ENCODE peak calls at places on chromosomes 6 and 20, in eight cellular contexts. One of them, this sample, is unnamed.

GRCh38 chr20:54643761-54644160 is 168.4 kb downstream of the DOK5 start:
- DNase-seq in ovary: peak; percentile 26
- DNase-seq in prostate gland: no peak
- DNase-seq in sigmoid colon: no peak
- DNase-seq in IMR-90: peak; percentile 73
- DNase-seq in H1: no peak
- DNase-seq in Peyer's patch: no peak
- DNase-seq in H54: no peak
- DNase-seq in this sample: no peak

GRCh38 chr20:51444922-51445438 is 97.5 kb downstream of the NFATC2 start:
- DNase-seq in sigmoid colon: no peak
- DNase-seq in H1: no peak
- DNase-seq in Peyer's patch: no peak
- DNase-seq in H54: no peak
- DNase-seq in ovary: no peak
- DNase-seq in IMR-90: no peak
- DNase-seq in prostate gland: no peak
- DNase-seq in this sample: no peak

GRCh38 chr20:62367136-62367482 is at the start of gene LAMA5:
- DNase-seq in H1: no peak
- DNase-seq in IMR-90: no peak
- DNase-seq in sigmoid colon: peak; percentile 86
- DNase-seq in prostate gland: no peak
- DNase-seq in Peyer's patch: no peak
- DNase-seq in H54: no peak
- DNase-seq in ovary: no peak
- DNase-seq in this sample: peak; percentile 65

GRCh38 chr6:146289816-146290588 is 253.6 kb upstream of the RAB32 start:
- DNase-seq in H1: no peak
- DNase-seq in prostate gland: no peak
- DNase-seq in IMR-90: peak; percentile 52
- DNase-seq in sigmoid colon: no peak
- DNase-seq in ovary: no peak
- DNase-seq in H54: no peak
- DNase-seq in Peyer's patch: no peak
- DNase-seq in this sample: no peak

GRCh38 chr6:148760143-148760505 is 13.3 kb downstream of the UST start:
- DNase-seq in Peyer's patch: no peak
- DNase-seq in ovary: no peak
- DNase-seq in H1: no peak
- DNase-seq in sigmoid colon: no peak
- DNase-seq in prostate gland: no peak
- DNase-seq in H54: no peak
- DNase-seq in IMR-90: no peak
- DNase-seq in this sample: no peak

GRCh38 chr6:143194095-143194589 is 133.5 kb downstream of the AIG1 start:
- DNase-seq in IMR-90: no peak
- DNase-seq in prostate gland: no peak
- DNase-seq in Peyer's patch: no peak
- DNase-seq in H1: no peak
- DNase-seq in ovary: no peak
- DNase-seq in sigmoid colon: no peak
- DNase-seq in H54: no peak
- DNase-seq in this sample: no peak

GRCh38 chr20:51116765-51117686 is 94.1 kb upstream of the KCNG1 start:
- DNase-seq in sigmoid colon: no peak
- DNase-seq in prostate gland: no peak
- DNase-seq in IMR-90: peak; percentile 60
- DNase-seq in Peyer's patch: no peak
- DNase-seq in H1: no peak
- DNase-seq in ovary: no peak
- DNase-seq in H54: no peak
- DNase-seq in this sample: no peak

GRCh38 chr20:44460795-44461141 is 14.9 kb upstream of the TTPAL start:
- DNase-seq in H1: no peak
- DNase-seq in Peyer's patch: no peak
- DNase-seq in sigmoid colon: no peak
- DNase-seq in prostate gland: no peak
- DNase-seq in IMR-90: peak; percentile 23
- DNase-seq in H54: no peak
- DNase-seq in ovary: no peak
- DNase-seq in this sample: peak; percentile 82

GRCh38 chr20:57397693-57398108 is 6.5 kb downstream of the RBM38 start:
- DNase-seq in prostate gland: no peak
- DNase-seq in IMR-90: no peak
- DNase-seq in H54: no peak
- DNase-seq in ovary: peak; percentile 48
- DNase-seq in Peyer's patch: peak; percentile 85
- DNase-seq in H1: no peak
- DNase-seq in sigmoid colon: peak; percentile 75
- DNase-seq in this sample: no peak

GRCh38 chr6:72890233-72890632 is 268.4 kb downstream of the KCNQ5 start:
- DNase-seq in H1: no peak
- DNase-seq in sigmoid colon: no peak
- DNase-seq in H54: no peak
- DNase-seq in Peyer's patch: no peak
- DNase-seq in ovary: no peak
- DNase-seq in prostate gland: no peak
- DNase-seq in IMR-90: no peak
- DNase-seq in this sample: no peak

GRCh38 chr6:140415266-140415665 is 1040.8 kb upstream of the CITED2 start:
- DNase-seq in ovary: no peak
- DNase-seq in prostate gland: no peak
- DNase-seq in H1: no peak
- DNase-seq in sigmoid colon: no peak
- DNase-seq in H54: no peak
- DNase-seq in Peyer's patch: no peak
- DNase-seq in IMR-90: no peak
- DNase-seq in this sample: no peak

GRCh38 chr20:63627700-63628245 is 872 bp upstream of the GMEB2 start:
- DNase-seq in prostate gland: no peak
- DNase-seq in ovary: peak; percentile 61
- DNase-seq in IMR-90: no peak
- DNase-seq in Peyer's patch: no peak
- DNase-seq in sigmoid colon: no peak
- DNase-seq in H54: no peak
- DNase-seq in H1: no peak
- DNase-seq in this sample: no peak

GRCh38 chr20:63627129-63627699 is 313 bp upstream of the GMEB2 start:
- DNase-seq in H54: peak; percentile 99
- DNase-seq in prostate gland: peak; percentile 93
- DNase-seq in ovary: peak; percentile 96
- DNase-seq in IMR-90: peak; percentile 90
- DNase-seq in sigmoid colon: peak; percentile 98
- DNase-seq in H1: peak; percentile 54
- DNase-seq in Peyer's patch: peak; percentile 93
- DNase-seq in this sample: peak; percentile 97

GRCh38 chr20:63624486-63624885 is 2.4 kb downstream of the GMEB2 start:
- DNase-seq in Peyer's patch: no peak
- DNase-seq in IMR-90: peak; percentile 49
- DNase-seq in ovary: no peak
- DNase-seq in sigmoid colon: no peak
- DNase-seq in H54: no peak
- DNase-seq in H1: no peak
- DNase-seq in prostate gland: no peak
- DNase-seq in this sample: peak; percentile 28

GRCh38 chr20:63626424-63627128 is at the start of gene GMEB2:
- DNase-seq in Peyer's patch: peak; percentile 61
- DNase-seq in H54: peak; percentile 80
- DNase-seq in IMR-90: no peak
- DNase-seq in H1: no peak
- DNase-seq in sigmoid colon: peak; percentile 90
- DNase-seq in ovary: peak; percentile 84
- DNase-seq in prostate gland: peak; percentile 65
- DNase-seq in this sample: peak; percentile 93

DNA sequence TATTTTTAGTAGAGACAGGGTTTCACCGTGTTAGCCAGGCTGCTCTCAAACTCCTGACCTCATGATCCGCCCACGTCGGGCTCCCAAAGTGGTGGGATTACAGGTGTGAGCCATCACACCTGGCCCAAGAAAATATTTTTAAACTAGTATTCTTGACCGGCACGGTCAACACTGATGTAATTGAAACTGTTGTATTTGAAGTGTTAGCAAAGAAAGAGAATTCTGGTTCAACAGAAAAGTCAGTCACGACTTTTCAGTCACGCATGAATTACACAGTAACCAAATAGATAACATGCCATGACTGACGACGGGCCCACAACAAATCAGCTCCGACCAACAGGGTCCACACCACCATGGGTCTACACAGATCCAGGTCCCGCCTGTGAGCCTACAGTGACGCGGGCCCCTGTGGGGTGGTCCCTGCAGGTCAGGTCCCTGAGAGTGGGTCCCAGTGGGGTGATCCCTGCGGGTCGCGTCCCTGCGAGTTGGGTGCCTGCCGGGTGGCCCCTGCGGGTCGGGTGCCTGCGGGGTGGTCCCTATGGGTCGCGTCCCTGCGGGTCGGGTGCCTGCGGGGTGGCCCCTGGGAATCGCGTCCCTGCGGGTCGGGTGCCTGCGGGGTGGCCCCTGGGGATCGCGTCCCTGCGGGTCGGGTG is 1.0 kb downstream of the GMEB2 start:
- DNase-seq in H1: no peak
- DNase-seq in prostate gland: no peak
- DNase-seq in IMR-90: peak; percentile 17
- DNase-seq in ovary: peak; percentile 66
- DNase-seq in sigmoid colon: no peak
- DNase-seq in Peyer's patch: no peak
- DNase-seq in H54: no peak
- DNase-seq in this sample: peak; percentile 69
- TF ChIP-seq POLR2A in H1: no peak
- TF ChIP-seq POLR2A in prostate gland: no peak
- TF ChIP-seq POLR2A in IMR-90: peak; percentile 61
- TF ChIP-seq POLR2A in ovary: no peak
- TF ChIP-seq POLR2A in sigmoid colon: no peak
- TF ChIP-seq POLR2A in Peyer's patch: no peak
- TF ChIP-seq POLR2A in H54: no peak
- TF ChIP-seq POLR2A in this sample: peak; percentile 51

DNA sequence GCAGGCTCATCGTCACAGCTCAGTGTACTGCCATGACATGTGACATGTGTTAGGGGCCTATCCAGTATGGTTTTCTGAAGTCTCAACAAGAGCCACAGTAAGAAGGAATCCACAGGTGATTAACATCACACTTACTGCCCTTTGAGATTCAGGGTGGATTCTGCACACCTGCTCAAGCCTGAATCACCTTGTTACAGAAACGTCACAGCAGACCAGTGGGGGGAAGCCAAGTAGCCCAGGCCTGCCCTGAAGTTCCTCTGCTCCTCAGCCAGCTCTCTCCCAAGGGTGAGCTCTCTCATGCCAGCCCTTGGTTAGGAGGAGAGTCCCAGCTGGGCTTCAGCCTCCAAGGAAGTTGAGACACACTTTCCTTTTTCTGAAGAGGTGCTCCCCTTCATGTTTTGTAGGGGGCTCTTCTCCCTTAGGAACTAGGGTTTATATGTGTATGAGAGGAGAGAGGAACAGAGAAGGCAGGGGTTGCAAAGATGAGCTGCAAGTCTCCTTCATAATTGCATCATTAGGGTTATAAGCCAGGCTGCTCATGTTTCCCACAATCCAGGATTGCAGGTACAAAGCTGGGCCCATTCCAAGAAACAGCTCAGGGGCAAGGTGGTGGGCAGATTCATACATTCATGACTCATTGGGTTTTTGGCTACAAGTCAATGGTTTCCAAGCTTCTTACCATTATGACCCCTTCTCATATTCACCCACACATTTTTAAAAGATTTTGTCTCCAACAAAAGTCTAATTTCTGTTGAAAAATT is 11.6 kb downstream of the GSS start:
- DNase-seq in H54: no peak
- DNase-seq in ovary: no peak
- DNase-seq in IMR-90: peak; percentile 61
- DNase-seq in prostate gland: no peak
- DNase-seq in Peyer's patch: no peak
- DNase-seq in sigmoid colon: peak; percentile 2
- DNase-seq in H1: no peak
- DNase-seq in this sample: no peak
- TF ChIP-seq POLR2A in H54: no peak
- TF ChIP-seq POLR2A in ovary: no peak
- TF ChIP-seq POLR2A in IMR-90: no peak
- TF ChIP-seq POLR2A in prostate gland: no peak
- TF ChIP-seq POLR2A in Peyer's patch: no peak
- TF ChIP-seq POLR2A in sigmoid colon: no peak
- TF ChIP-seq POLR2A in H1: no peak
- TF ChIP-seq POLR2A in this sample: no peak

GRCh38 chr6:71336901-71337300 is 48.3 kb downstream of the OGFRL1 start:
- DNase-seq in sigmoid colon: no peak
- DNase-seq in ovary: no peak
- DNase-seq in prostate gland: no peak
- DNase-seq in IMR-90: no peak
- DNase-seq in H54: no peak
- DNase-seq in H1: no peak
- DNase-seq in Peyer's patch: no peak
- DNase-seq in this sample: no peak
- TF ChIP-seq POLR2A in sigmoid colon: no peak
- TF ChIP-seq POLR2A in ovary: no peak
- TF ChIP-seq POLR2A in prostate gland: no peak
- TF ChIP-seq POLR2A in IMR-90: no peak
- TF ChIP-seq POLR2A in H54: no peak
- TF ChIP-seq POLR2A in H1: no peak
- TF ChIP-seq POLR2A in Peyer's patch: no peak
- TF ChIP-seq POLR2A in this sample: no peak

DNA sequence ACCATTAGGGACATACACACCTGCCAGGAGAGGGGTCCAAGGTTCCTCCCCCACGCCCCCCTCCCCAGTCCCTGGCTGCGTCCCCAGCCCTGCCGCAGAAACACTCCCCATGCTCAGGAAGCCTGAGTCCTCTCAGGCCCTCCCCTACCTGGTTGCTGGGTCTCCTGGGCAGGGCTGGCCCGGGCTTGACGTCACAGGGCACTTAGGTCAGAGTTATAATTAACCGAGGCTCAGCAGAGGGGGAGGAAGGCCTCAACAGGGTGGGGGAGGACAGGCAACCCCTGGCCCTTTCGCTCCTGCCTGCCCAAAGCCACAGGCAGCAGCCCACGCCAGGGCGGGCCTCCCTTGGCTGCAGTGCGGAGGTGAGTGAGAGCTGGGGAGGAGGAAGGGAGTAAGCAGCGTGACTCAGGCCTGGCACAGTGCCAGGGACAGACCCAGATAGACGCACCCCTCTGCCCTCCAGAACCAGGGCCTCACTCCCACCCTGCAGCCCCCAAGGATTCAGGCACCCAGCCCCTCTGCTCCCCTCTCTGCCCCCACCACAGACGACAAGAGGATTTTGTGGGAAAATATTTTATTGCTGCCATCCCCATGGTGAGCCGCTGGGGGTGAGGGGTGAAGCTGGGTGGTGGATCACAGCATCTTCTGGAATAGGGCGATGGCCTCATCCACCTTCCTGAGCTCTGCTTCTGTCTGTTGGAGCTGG is at the start of gene VWA7:
- DNase-seq in H54: peak; percentile 90
- DNase-seq in sigmoid colon: no peak
- DNase-seq in ovary: peak; percentile 84
- DNase-seq in H1: no peak
- DNase-seq in IMR-90: peak; percentile 70
- DNase-seq in prostate gland: peak; percentile 42
- DNase-seq in Peyer's patch: peak; percentile 58
- DNase-seq in this sample: peak; percentile 81
- TF ChIP-seq POLR2A in H54: no peak
- TF ChIP-seq POLR2A in sigmoid colon: no peak
- TF ChIP-seq POLR2A in ovary: no peak
- TF ChIP-seq POLR2A in H1: no peak
- TF ChIP-seq POLR2A in IMR-90: no peak
- TF ChIP-seq POLR2A in prostate gland: peak; percentile 26
- TF ChIP-seq POLR2A in Peyer's patch: peak; percentile 68
- TF ChIP-seq POLR2A in this sample: peak; percentile 51

This sample was measured in erythroblast.